ENCODE peak calls at places on chromosomes 11 and 22, in eight cellular contexts. O is CD8-positive, alpha-beta T cell; A is kidney; M is cardiac fibroblast; F is Peyer's patch; D is suprapubic skin; K is tibial artery; C is uterus. Q is an unnamed sample.

GRCh38 chr11:35083181-35084061 is 55.5 kb upstream of the CD44 start:
- DNase-seq in D (peak; percentile 89), C (peak; percentile 89), O (peak; percentile 69), M (peak; percentile 91), A (no peak), F (no peak), K (peak; percentile 53), Q (peak; percentile 100)

GRCh38 chr11:13831707-13832106 is 130.8 kb upstream of the SPON1 start:
- DNase-seq in A (no peak), K (no peak), D (no peak), M (no peak), C (no peak), O (no peak), F (no peak), Q (no peak)

GRCh38 chr11:65416341-65417185 is 6.0 kb upstream of the NEAT1 start:
- DNase-seq in F (peak; percentile 95), O (peak; percentile 94), K (peak; percentile 92), A (peak; percentile 96), C (peak; percentile 93), D (peak; percentile 96), M (peak; percentile 87), Q (peak; percentile 46)

GRCh38 chr22:39900306-39901227 is at the start of gene GRAP2:
- DNase-seq in C (no peak), O (peak; percentile 74), K (no peak), D (no peak), F (no peak), M (no peak), A (no peak), Q (no peak)

GRCh38 chr11:20584093-20584774 is 15.2 kb upstream of the SLC6A5 start:
- DNase-seq in M (no peak), K (no peak), F (no peak), D (no peak), O (no peak), A (no peak), C (no peak), Q (no peak)

GRCh38 chr11:6468712-6469495 is 4.8 kb downstream of the TRIM3 start:
- DNase-seq in O (no peak), M (peak; percentile 96), K (peak; percentile 94), D (peak; percentile 91), F (peak; percentile 85), A (peak; percentile 96), C (peak; percentile 91), Q (peak; percentile 59)

GRCh38 chr22:20102203-20102780 is 13.6 kb upstream of the RANBP1 start:
- DNase-seq in F (peak; percentile 34), C (no peak), K (no peak), D (no peak), A (peak; percentile 28), O (no peak), M (no peak), Q (no peak)

GRCh38 chr22:19438286-19438685 is 5.9 kb downstream of the MRPL40 start:
- DNase-seq in O (no peak), D (no peak), A (no peak), M (no peak), F (no peak), C (no peak), K (no peak), Q (no peak)

GRCh38 chr22:36608987-36609386 is 80.0 kb upstream of the EIF3D start:
- DNase-seq in O (no peak), C (no peak), F (no peak), M (no peak), K (no peak), A (no peak), D (no peak), Q (no peak)

GRCh38 chr22:42072606-42073330 is 1.3 kb upstream of the PHETA2 start:
- DNase-seq in M (no peak), F (no peak), C (no peak), O (no peak), A (no peak), K (no peak), D (no peak), Q (no peak)

GRCh38 chr11:134333951-134334350 is 2.2 kb downstream of the GLB1L2 start:
- DNase-seq in K (no peak), F (no peak), C (no peak), O (no peak), M (no peak), A (no peak), D (no peak), Q (no peak)

GRCh38 chr11:44622721-44623258 is 57.3 kb downstream of the CD82 start:
- DNase-seq in D (peak; percentile 39), O (peak; percentile 9), C (no peak), F (peak; percentile 28), K (no peak), M (no peak), A (no peak), Q (no peak)

GRCh38 chr22:48715511-48715910 is 1112.2 kb downstream of the BRD1 start:
- DNase-seq in O (no peak), F (no peak), A (peak; percentile 37), D (peak; percentile 21), K (no peak), M (no peak), C (no peak), Q (no peak)

GRCh38 chr11:117633976-117634755 is 162.8 kb downstream of the DSCAML1 start:
- DNase-seq in F (no peak), D (no peak), O (no peak), M (no peak), A (no peak), C (no peak), K (no peak), Q (no peak)

GRCh38 chr11:131033151-131033651 is 116.9 kb upstream of the SNX19 start:
- DNase-seq in M (peak; percentile 79), K (no peak), A (peak; percentile 77), F (no peak), C (no peak), O (no peak), D (no peak), Q (peak; percentile 90)

GRCh38 chr11:67482275-67482735 is 521 bp upstream of the AIP start:
- DNase-seq in D (no peak), K (no peak), O (no peak), C (no peak), F (no peak), M (no peak), A (peak; percentile 71), Q (no peak)

GRCh38 chr22:22576244-22576988 is 17.4 kb upstream of the PRAME start:
- DNase-seq in M (peak; percentile 63), F (peak; percentile 63), O (peak; percentile 33), K (no peak), C (no peak), D (no peak), A (no peak), Q (no peak)

GRCh38 chr11:22197139-22197893 is 4.4 kb downstream of the ANO5 start:
- DNase-seq in K (no peak), C (no peak), A (no peak), F (no peak), O (no peak), M (no peak), D (no peak), Q (no peak)

GRCh38 chr11:22193348-22194051 is 615 bp downstream of the ANO5 start:
- DNase-seq in F (no peak), K (peak; percentile 19), C (no peak), D (no peak), A (peak; percentile 74), M (no peak), O (no peak), Q (no peak)

GRCh38 chr11:22192289-22192641 is 620 bp upstream of the ANO5 start:
- DNase-seq in M (no peak), K (no peak), O (no peak), D (no peak), A (no peak), F (peak; percentile 57), C (no peak), Q (no peak)

GRCh38 chr11:22192642-22193347 is at the start of gene ANO5:
- DNase-seq in K (peak; percentile 32), C (peak; percentile 25), A (peak; percentile 79), M (peak; percentile 6), O (no peak), D (peak; percentile 55), F (peak; percentile 84), Q (no peak)

DNA sequence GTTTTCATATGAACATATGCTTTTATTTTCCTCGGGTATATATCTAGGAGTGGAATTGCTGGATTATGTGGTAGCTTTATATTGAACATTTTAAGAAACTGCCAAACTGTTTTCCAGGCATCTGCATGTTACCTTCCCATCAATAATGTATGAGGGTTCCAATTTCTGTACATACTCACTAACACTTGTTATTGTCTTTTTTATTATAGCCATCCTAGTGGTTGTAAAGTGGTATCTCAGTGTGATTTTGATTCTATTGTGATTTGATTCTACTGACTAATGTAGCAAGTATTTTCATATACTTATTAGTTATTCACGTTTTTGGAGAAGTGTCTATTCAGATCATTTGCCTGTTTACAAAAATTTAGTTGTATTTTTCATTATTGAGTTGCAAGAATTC is 2.0 kb downstream of the ANO5 start:
- DNase-seq in F (no peak), K (no peak), A (no peak), O (no peak), D (no peak), C (no peak), M (no peak), Q (no peak)
- H3K4me3 ChIP-seq in F (no peak overlapping the region), K (no peak overlapping the region), A (no peak overlapping the region), O (no peak overlapping the region), D (no peak overlapping the region), C (no peak overlapping the region), M (no peak overlapping the region), Q (no peak overlapping the region)

DNA sequence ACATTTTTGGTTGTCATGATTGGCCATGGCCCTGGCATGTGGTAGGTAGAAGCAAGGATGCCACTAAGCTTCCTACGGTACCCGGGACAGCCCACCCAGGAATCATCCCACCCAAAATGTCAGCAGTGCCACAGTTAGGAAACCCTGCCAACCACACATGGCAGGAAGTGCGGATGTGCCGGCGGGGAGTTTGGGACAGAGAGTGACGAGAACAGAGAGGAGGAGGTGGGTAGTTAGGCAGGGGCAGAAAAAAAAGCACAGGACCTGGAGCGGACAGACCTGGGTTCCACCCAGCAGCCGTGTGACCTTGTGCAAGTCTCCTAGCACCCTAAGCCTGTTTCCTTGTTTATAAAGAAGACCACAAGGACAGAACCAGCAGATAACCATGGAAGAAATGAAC is 3.3 kb downstream of the SPI1 start:
- DNase-seq in O (no peak), A (peak; percentile 59), M (no peak), K (no peak), F (peak; percentile 42), D (no peak), C (no peak), Q (no peak)
- H3K4me3 ChIP-seq in O (no peak overlapping the region), A (no peak overlapping the region), M (no peak overlapping the region), K (no peak overlapping the region), F (no peak overlapping the region), D (no peak overlapping the region), C (no peak overlapping the region), Q (no peak overlapping the region)

DNA sequence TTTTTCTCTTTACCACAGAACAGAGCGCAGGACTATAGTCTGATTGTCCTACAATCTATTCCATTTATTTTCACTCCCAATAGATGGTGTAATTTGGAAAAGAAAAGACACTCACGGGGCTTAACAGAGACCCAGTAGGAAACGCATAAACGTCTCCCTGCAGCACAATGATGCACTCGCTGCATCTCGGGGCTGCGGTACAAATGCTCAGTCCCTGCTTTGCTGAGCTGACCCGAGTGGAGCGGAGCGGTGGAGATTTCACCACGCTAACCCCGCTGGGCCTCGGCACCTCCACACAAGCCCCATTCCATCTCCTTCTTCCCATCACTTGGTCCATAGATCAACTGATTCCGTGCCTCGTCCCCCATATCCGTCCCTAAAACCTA is 1.5 kb downstream of the FEZ1 start:
- DNase-seq in C (no peak), D (no peak), O (no peak), M (no peak), K (no peak), F (no peak), A (no peak), Q (no peak)
- H3K4me3 ChIP-seq in C (peak overlapping the region; percentile 64), D (peak overlapping the region; percentile 61), O (peak overlapping the region; percentile 68), M (peak overlapping the region; percentile 81), K (peak overlapping the region; percentile 77), F (no peak overlapping the region), A (no peak overlapping the region), Q (peak overlapping the region; percentile 40)

GRCh38 chr11:42112896-42113295 is 653.4 kb upstream of the LRRC4C start:
- DNase-seq in K (no peak), C (no peak), O (no peak), F (no peak), D (no peak), A (no peak), M (no peak), Q (no peak)
- H3K4me3 ChIP-seq in K (no peak overlapping the region), C (no peak overlapping the region), O (no peak overlapping the region), F (no peak overlapping the region), D (no peak overlapping the region), A (no peak overlapping the region), M (no peak overlapping the region), Q (no peak overlapping the region)

Q was measured in HFF-Myc.